ENCODE peak calls at places on chromosomes 5 and 9, in ten cellular contexts. E is Daoy; M is neural crest cell; O is ELR; T is MCF 10A; V is GM23338; F is NCI-H2029 treated with DMSO at 0.1 percent for 48 hours; R is natural killer cell treated with Interleukin-12 subunit alpha and Interleukin-12 subunit beta and Interleukin-15 and Interleukin-18, amount 100 ng/mL, for 72 hours; K is small intestine; G is GM04504. I is an unnamed sample.

GRCh38 chr5:19853616-19854240 is 134.3 kb downstream of the CDH18 start:
- DNase-seq in K (no peak), F (no peak), V (no peak), E (peak; percentile 74), G (no peak), M (no peak), R (no peak), T (peak; percentile 8), O (peak; percentile 79), I (no peak)

GRCh38 chr9:38371495-38371894 is 21.0 kb upstream of the ALDH1B1 start:
- DNase-seq in G (no peak), E (peak; percentile 37), M (no peak), V (no peak), K (peak; percentile 62), F (peak; percentile 80), O (peak; percentile 32), R (no peak), T (peak; percentile 68), I (peak; percentile 40)

GRCh38 chr5:160262151-160262550 is 32.8 kb downstream of the FABP6 start:
- DNase-seq in F (no peak), K (peak; percentile 57), T (no peak), E (no peak), V (peak; percentile 52), R (no peak), G (no peak), M (no peak), O (no peak), I (no peak)

GRCh38 chr5:155833282-155833681 is 493.7 kb upstream of the SGCD start:
- DNase-seq in V (peak; percentile 15), M (no peak), E (peak; percentile 8), F (no peak), R (no peak), T (no peak), G (peak; percentile 1), O (no peak), K (no peak), I (no peak)

GRCh38 chr9:89802809-89803355 is 198.1 kb downstream of the GADD45G start:
- DNase-seq in K (no peak), O (no peak), F (no peak), M (no peak), V (no peak), E (peak; percentile 43), R (no peak), T (peak; percentile 70), G (no peak), I (no peak)

GRCh38 chr5:176628406-176629228 is 1.7 kb downstream of the SNCB start:
- DNase-seq in E (no peak), T (no peak), F (no peak), O (peak; percentile 40), V (no peak), G (no peak), M (no peak), R (no peak), K (no peak), I (no peak)

GRCh38 chr9:79610019-79610760 is 38.4 kb downstream of the TLE4 start:
- DNase-seq in O (no peak), K (no peak), R (no peak), G (peak; percentile 74), M (no peak), V (no peak), T (no peak), F (no peak), E (peak; percentile 46), I (no peak)

GRCh38 chr9:113617550-113617949 is 154.0 kb downstream of the RGS3 start:
- DNase-seq in G (no peak), E (no peak), K (no peak), M (no peak), R (no peak), V (no peak), T (no peak), O (no peak), F (no peak), I (no peak)

GRCh38 chr5:136420168-136420916 is 55.0 kb upstream of the TRPC7 start:
- DNase-seq in F (peak; percentile 88), G (no peak), O (no peak), K (no peak), V (peak; percentile 17), E (no peak), T (no peak), M (no peak), R (no peak), I (no peak)

GRCh38 chr9:71706172-71706571 is 62.1 kb downstream of the CEMIP2 start:
- DNase-seq in F (no peak), G (no peak), R (no peak), M (no peak), T (no peak), K (no peak), E (no peak), O (no peak), V (no peak), I (no peak)

GRCh38 chr9:7980691-7981289 is 181.2 kb upstream of the DMAC1 start:
- DNase-seq in F (no peak), V (no peak), T (no peak), R (no peak), O (no peak), G (no peak), K (no peak), E (no peak), M (no peak), I (no peak)

GRCh38 chr9:109242751-109243150 is 75.7 kb upstream of the FRRS1L start:
- DNase-seq in K (no peak), R (no peak), F (no peak), O (no peak), M (no peak), G (no peak), E (no peak), T (no peak), V (no peak), I (no peak)

GRCh38 chr9:88322906-88323566 is 65.2 kb upstream of the SPIN1 start:
- DNase-seq in R (peak; percentile 77), E (peak; percentile 48), M (no peak), O (peak; percentile 63), V (no peak), T (no peak), G (no peak), K (peak; percentile 65), F (no peak), I (no peak)

GRCh38 chr9:85425153-85425611 is 316.6 kb downstream of the AGTPBP1 start:
- DNase-seq in K (peak; percentile 29), G (no peak), V (peak; percentile 95), F (peak; percentile 54), E (peak; percentile 70), M (peak; percentile 83), T (peak; percentile 72), R (peak; percentile 68), O (peak; percentile 48), I (peak; percentile 28)

GRCh38 chr5:33310471-33310870 is 130.3 kb upstream of the TARS1 start:
- DNase-seq in K (no peak), R (no peak), G (peak; percentile 52), V (no peak), T (peak; percentile 63), F (no peak), E (peak; percentile 3), O (peak; percentile 93), M (no peak), I (no peak)

GRCh38 chr9:132647355-132647754 is 22.4 kb downstream of the DDX31 start:
- DNase-seq in G (peak; percentile 98), F (no peak), R (no peak), O (peak; percentile 98), E (peak; percentile 98), K (no peak), V (no peak), M (no peak), T (peak; percentile 73), I (no peak)

GRCh38 chr5:135753990-135754389 is 80.5 kb upstream of the SLC25A48 start:
- DNase-seq in E (no peak), T (no peak), F (no peak), G (no peak), O (no peak), V (no peak), K (no peak), M (no peak), R (no peak), I (no peak)

GRCh38 chr9:77475641-77476473 is 172.3 kb downstream of the GNA14 start:
- DNase-seq in M (no peak), O (peak; percentile 60), F (peak; percentile 38), T (no peak), K (no peak), V (peak; percentile 35), G (no peak), E (peak; percentile 47), R (no peak), I (no peak)

GRCh38 chr5:83802686-83803085 is 82.0 kb upstream of the HAPLN1 start:
- DNase-seq in F (no peak), K (no peak), O (peak; percentile 13), M (no peak), G (no peak), E (peak; percentile 3), V (no peak), T (no peak), R (no peak), I (no peak)

GRCh38 chr5:159971038-159971437 is 37.9 kb upstream of the TTC1 start:
- DNase-seq in G (no peak), F (no peak), O (peak; percentile 75), M (no peak), K (no peak), R (no peak), E (no peak), T (no peak), V (no peak), I (no peak)

GRCh38 chr5:147568710-147569109 is 58.8 kb upstream of the DPYSL3 start:
- DNase-seq in K (no peak), O (no peak), T (no peak), V (peak; percentile 54), G (no peak), R (no peak), M (no peak), F (no peak), E (no peak), I (no peak)

GRCh38 chr5:132207783-132208182 is 19.9 kb downstream of the P4HA2 start:
- DNase-seq in O (no peak), E (no peak), F (no peak), G (no peak), V (peak; percentile 30), M (no peak), K (no peak), T (no peak), R (peak; percentile 34), I (no peak)

GRCh38 chr5:44574626-44575025 is 185.4 kb upstream of the FGF10 start:
- DNase-seq in O (no peak), M (no peak), T (peak; percentile 11), E (no peak), R (no peak), K (no peak), G (no peak), F (no peak), V (no peak), I (no peak)

GRCh38 chr9:91949946-91950664 is at the start of gene ROR2:
- DNase-seq in O (peak; percentile 54), R (no peak), M (peak; percentile 82), F (no peak), K (peak; percentile 29), G (no peak), T (no peak), V (peak; percentile 91), E (peak; percentile 85), I (peak; percentile 37)

GRCh38 chr5:71887680-71888079 is 168.6 kb downstream of the CARTPT start:
- DNase-seq in E (peak; percentile 77), V (peak; percentile 79), F (peak; percentile 86), M (no peak), G (no peak), O (peak; percentile 88), K (peak; percentile 75), R (no peak), T (peak; percentile 81), I (no peak)